ENCODE peak calls at places on chromosomes 7 and 10, in five cellular contexts. I is T1000, O is amniotic stem cell, Q is colonic mucosa, N is GM04504. C is an unnamed sample.

GRCh38 chr10:4825868-4826787 is at the start of gene AKR1E2:
- DNase-seq in I (peak), O (peak), Q (peak), N (peak), C (peak)

GRCh38 chr10:127313996-127314700 is 117.8 kb upstream of the INSYN2A start:
- DNase-seq in I (no peak), O (no peak), Q (no peak), N (no peak), C (no peak)

GRCh38 chr7:2036786-2037185 is 196.0 kb downstream of the MAD1L1 start:
- DNase-seq in I (no peak), O (no peak), Q (no peak), N (no peak), C (no peak)

GRCh38 chr10:76306859-76307258 is 875.4 kb downstream of the LRMDA start:
- DNase-seq in I (no peak), O (no peak), Q (no peak), N (no peak), C (no peak)

GRCh38 chr10:128095753-128096469 is 30.3 kb downstream of the MKI67 start:
- DNase-seq in I (no peak), O (no peak), Q (no peak), N (no peak), C (no peak)

GRCh38 chr10:59271160-59271559 is 91.2 kb downstream of the FAM13C start:
- DNase-seq in I (no peak), O (no peak), Q (no peak), N (no peak), C (no peak)

GRCh38 chr7:67856046-67856445 is 859.4 kb downstream of the TYW1 start:
- DNase-seq in I (no peak), O (no peak), Q (no peak), N (no peak), C (no peak)

GRCh38 chr7:5396542-5396941 is 27.1 kb downstream of the TNRC18 start:
- DNase-seq in I (no peak), O (no peak), Q (peak), N (no peak), C (peak)

GRCh38 chr10:61903991-61904350 is 2.5 kb downstream of the ARID5B start:
- DNase-seq in I (no peak), O (no peak), Q (no peak), N (no peak), C (no peak)

GRCh38 chr7:27155816-27156507 is 513 bp downstream of the HOXA7 start:
- DNase-seq in I (peak), O (no peak), Q (peak), N (peak), C (peak)

GRCh38 chr10:96230527-96230926 is 40.8 kb downstream of the BLNK start:
- DNase-seq in I (no peak), O (no peak), Q (no peak), N (no peak), C (no peak)

GRCh38 chr10:5544216-5544805 is 19.6 kb downstream of the CALML3 start:
- DNase-seq in I (no peak), O (no peak), Q (no peak), N (no peak), C (no peak)

GRCh38 chr10:97676770-97677581 is 10.1 kb downstream of the AVPI1 start:
- DNase-seq in I (no peak), O (peak), Q (no peak), N (no peak), C (peak)

GRCh38 chr7:102872460-102872859 is 40.3 kb upstream of the LRRC17 start:
- DNase-seq in I (no peak), O (peak), Q (no peak), N (peak), C (no peak)

GRCh38 chr10:52632591-52632990 is 140.0 kb downstream of the MBL2 start:
- DNase-seq in I (no peak), O (no peak), Q (no peak), N (no peak), C (no peak)

GRCh38 chr10:96588060-96588554 is 1.3 kb upstream of the TM9SF3 start:
- DNase-seq in I (no peak), O (no peak), Q (no peak), N (no peak), C (peak)

GRCh38 chr7:220151-220841 is 27.9 kb downstream of the FAM20C start:
- DNase-seq in I (no peak), O (no peak), Q (no peak), N (no peak), C (peak)

GRCh38 chr10:72104472-72105097 is 16.2 kb upstream of the SPOCK2 start:
- DNase-seq in I (no peak), O (no peak), Q (no peak), N (peak), C (no peak)

GRCh38 chr10:71714592-71714991 is 5.0 kb downstream of the C10orf105 start:
- DNase-seq in I (no peak), O (no peak), Q (no peak), N (no peak), C (no peak)

GRCh38 chr10:86339226-86339865 is 27.2 kb downstream of the GRID1 start:
- DNase-seq in I (no peak), O (no peak), Q (no peak), N (no peak), C (peak)

GRCh38 chr7:76281006-76281705 is 21.3 kb upstream of the HSPB1 start:
- DNase-seq in I (no peak), O (no peak), Q (no peak), N (no peak), C (no peak)

GRCh38 chr10:91907914-91908357 is 1.4 kb downstream of the FGFBP3 start:
- DNase-seq in I (no peak), O (no peak), Q (peak), N (no peak), C (peak)

GRCh38 chr10:95177429-95177828 is 16.6 kb upstream of the ACSM6 start:
- DNase-seq in I (no peak), O (no peak), Q (no peak), N (no peak), C (no peak)

GRCh38 chr7:67453981-67454380 is 457.3 kb downstream of the TYW1 start:
- DNase-seq in I (no peak), O (no peak), Q (no peak), N (no peak), C (no peak)

GRCh38 chr7:6026011-6026819 is 5.0 kb upstream of the ANKRD61 start:
- DNase-seq in I (no peak), O (no peak), Q (peak), N (no peak), C (peak)

GRCh38 chr7:149248777-149249176 is 9.3 kb downstream of the ZNF212 start:
- DNase-seq in I (no peak), O (no peak), Q (no peak), N (no peak), C (no peak)

GRCh38 chr7:80335473-80336232 is 176.2 kb downstream of the GNAT3 start:
- DNase-seq in I (no peak), O (no peak), Q (peak), N (peak), C (no peak)

GRCh38 chr7:52958621-52959140 is 76.8 kb upstream of the POM121L12 start:
- DNase-seq in I (no peak), O (no peak), Q (no peak), N (no peak), C (no peak)

GRCh38 chr7:29167721-29168120 is 21.4 kb upstream of the CPVL start:
- DNase-seq in I (no peak), O (no peak), Q (no peak), N (no peak), C (no peak)

GRCh38 chr10:60441515-60441914 is 51.8 kb upstream of the ANK3 start:
- DNase-seq in I (no peak), O (no peak), Q (no peak), N (no peak), C (no peak)

GRCh38 chr7:21128418-21128817 is 299.5 kb upstream of the SP4 start:
- DNase-seq in I (no peak), O (no peak), Q (no peak), N (no peak), C (no peak)

GRCh38 chr7:107463139-107464078 is 6.4 kb upstream of the GPR22 start:
- DNase-seq in I (no peak), O (peak), Q (peak), N (peak), C (peak)

C was measured in body of pancreas.